ENCODE peak calls at places on chromosome 11, in four cellular contexts. M is NCI-H460, R is T1000, A is fibroblast of pulmonary artery. J is an unnamed sample.

GRCh38 chr11:100740440-100740839 is 53.4 kb downstream of the ARHGAP42 start:
- DNase-seq in A (peak), M (no peak), R (no peak), J (no peak)

GRCh38 chr11:12235945-12236743 is 125.8 kb downstream of the MICAL2 start:
- DNase-seq in A (peak), R (peak), M (peak), J (no peak)

GRCh38 chr11:118010738-118011461 is 24.7 kb downstream of the IL10RA start:
- DNase-seq in M (no peak), A (no peak), R (no peak), J (peak)

GRCh38 chr11:106697058-106697457 is 321.2 kb downstream of the GUCY1A2 start:
- DNase-seq in R (no peak), A (peak), M (no peak), J (no peak)

GRCh38 chr11:76664578-76665061 is 5.9 kb downstream of the LRRC32 start:
- DNase-seq in R (no peak), M (no peak), A (no peak), J (no peak)

GRCh38 chr11:111540114-111540920 is at the start of gene LAYN:
- DNase-seq in A (peak), R (peak), M (no peak), J (peak)

GRCh38 chr11:2298795-2299747 is 2.6 kb downstream of the C11orf21 start:
- DNase-seq in A (no peak), M (peak), R (no peak), J (no peak)

GRCh38 chr11:128463386-128463829 is 124.0 kb downstream of the ETS1 start:
- DNase-seq in R (no peak), A (peak), M (no peak), J (peak)

GRCh38 chr11:66659785-66660184 is 17.9 kb downstream of the RBM4B start:
- DNase-seq in M (no peak), R (no peak), A (no peak), J (no peak)

GRCh38 chr11:8025816-8026215 is 38.7 kb downstream of the EIF3F start:
- DNase-seq in R (peak), M (no peak), A (peak), J (no peak)

GRCh38 chr11:125494987-125495725 is 909 bp downstream of the FEZ1 start:
- DNase-seq in R (peak), A (peak), M (no peak), J (peak)

GRCh38 chr11:35717520-35717919 is 54.9 kb downstream of the TRIM44 start:
- DNase-seq in R (no peak), M (no peak), A (no peak), J (no peak)

GRCh38 chr11:2737876-2738275 is 38.1 kb upstream of the KCNQ1OT1 start:
- DNase-seq in R (no peak), A (no peak), M (no peak), J (peak)

GRCh38 chr11:34791725-34792124 is 124.5 kb downstream of the APIP start:
- DNase-seq in A (no peak), M (no peak), R (no peak), J (no peak)

GRCh38 chr11:19853901-19854300 is 141.3 kb downstream of the NAV2 start:
- DNase-seq in M (no peak), A (no peak), R (no peak), J (no peak)

GRCh38 chr11:72738199-72739141 is 13.7 kb downstream of the ARAP1 start:
- DNase-seq in M (no peak), R (no peak), A (no peak), J (peak)

GRCh38 chr11:67160045-67160444 is 41.0 kb downstream of the KDM2A start:
- DNase-seq in M (no peak), A (no peak), R (no peak), J (no peak)

J was measured in left ventricle myocardium superior.